ENCODE peak calls at places on chromosomes 11 and 22, in five cellular contexts. E is Peyer's patch, Q is neural progenitor cell, G is heart right ventricle, U is lower lobe of right lung. V is an unnamed sample.
A peak's percentile ranks its signal among the peaks of the same experiment; 100 is the strongest.

GRCh38 chr11:42237701-42238235 is 778.3 kb upstream of the LRRC4C start:
- DNase-seq in E (no peak), G (no peak), Q (no peak), U (no peak), V (no peak)

GRCh38 chr11:62020661-62021060 is 53.2 kb upstream of the FTH1 start:
- DNase-seq in U (no peak), E (no peak), Q (no peak), G (peak; percentile 27), V (no peak)

GRCh38 chr11:118343981-118344521 is at the start of gene CD3G:
- DNase-seq in G (no peak), E (peak; percentile 77), U (no peak), Q (no peak), V (peak; percentile 37)

GRCh38 chr11:71097506-71098240 is 154.7 kb downstream of the SHANK2 start:
- DNase-seq in E (no peak), U (no peak), Q (no peak), G (no peak), V (no peak)

GRCh38 chr11:57937431-57937830 is 86.2 kb upstream of the OR9Q1 start:
- DNase-seq in E (no peak), U (no peak), Q (no peak), G (no peak), V (no peak)

GRCh38 chr11:45982656-45983470 is 60.4 kb downstream of the LARGE2 start:
- DNase-seq in E (no peak), Q (peak; percentile 50), G (no peak), U (no peak), V (no peak)

GRCh38 chr11:15773024-15773423 is 583.3 kb downstream of the SOX6 start:
- DNase-seq in E (no peak), U (no peak), G (no peak), Q (no peak), V (no peak)

GRCh38 chr11:112345708-112346107 is 85.0 kb upstream of the PLET1 start:
- DNase-seq in E (peak; percentile 36), Q (peak; percentile 13), G (no peak), U (no peak), V (no peak)

GRCh38 chr11:128624269-128625170 is 37.2 kb upstream of the ETS1 start:
- DNase-seq in Q (no peak), G (no peak), E (peak; percentile 86), U (peak; percentile 61), V (peak; percentile 19)

GRCh38 chr11:6612008-6612815 is at the start of gene TAF10:
- DNase-seq in E (peak; percentile 99), G (peak; percentile 98), Q (peak; percentile 97), U (peak; percentile 99), V (peak; percentile 97)

GRCh38 chr11:88695701-88696414 is 358.3 kb upstream of the CTSC start:
- DNase-seq in U (no peak), G (no peak), Q (no peak), E (no peak), V (no peak)

GRCh38 chr22:39380331-39380730 is 19.2 kb upstream of the TAB1 start:
- DNase-seq in G (no peak), Q (no peak), E (no peak), U (no peak), V (no peak)

GRCh38 chr11:47175746-47176327 is 842 bp downstream of the ARFGAP2 start:
- DNase-seq in G (no peak), Q (no peak), E (no peak), U (no peak), V (no peak)

GRCh38 chr11:64086263-64086938 is 50.7 kb downstream of the FLRT1 start:
- DNase-seq in E (no peak), G (peak; percentile 40), Q (no peak), U (no peak), V (peak; percentile 2)

GRCh38 chr22:30307026-30307574 is 17.8 kb upstream of the CASTOR1 start:
- DNase-seq in Q (no peak), E (no peak), G (no peak), U (no peak), V (no peak)

GRCh38 chr11:13940611-13941256 is 21.8 kb upstream of the SPON1 start:
- DNase-seq in U (no peak), G (no peak), Q (no peak), E (peak; percentile 59), V (peak; percentile 29)

GRCh38 chr11:10824888-10825287 is 16.2 kb upstream of the EIF4G2 start:
- DNase-seq in U (no peak), E (no peak), Q (no peak), G (no peak), V (no peak)

GRCh38 chr11:3747704-3748103 is 49.6 kb downstream of the NUP98 start:
- DNase-seq in U (no peak), G (no peak), Q (no peak), E (no peak), V (no peak)

GRCh38 chr22:46230262-46230901 is 19.7 kb downstream of the CDPF1 start:
- DNase-seq in E (no peak), U (no peak), G (no peak), Q (no peak), V (no peak)

GRCh38 chr11:74662487-74663103 is 68.6 kb downstream of the CHRDL2 start:
- DNase-seq in G (no peak), U (no peak), Q (no peak), E (no peak), V (no peak)

GRCh38 chr11:82606738-82607137 is 126.9 kb downstream of the FAM181B start:
- DNase-seq in G (no peak), U (no peak), E (no peak), Q (no peak), V (no peak)

GRCh38 chr11:20589796-20590195 is 9.6 kb upstream of the SLC6A5 start:
- DNase-seq in G (no peak), Q (peak; percentile 53), U (no peak), E (no peak), V (no peak)

GRCh38 chr22:44735518-44736428 is 16.6 kb upstream of the ARHGAP8 start:
- DNase-seq in Q (peak; percentile 86), U (peak; percentile 86), G (peak; percentile 83), E (peak; percentile 92), V (peak; percentile 56)

GRCh38 chr11:64150481-64151239 is 15.3 kb downstream of the MACROD1 start:
- DNase-seq in G (peak; percentile 71), U (no peak), Q (no peak), E (no peak), V (peak; percentile 28)

GRCh38 chr22:29195118-29195963 is 10.4 kb upstream of the EMID1 start:
- DNase-seq in Q (no peak), E (no peak), G (no peak), U (no peak), V (no peak)

GRCh38 chr11:10674440-10674855 is 19.1 kb downstream of the IRAG1 start:
- DNase-seq in G (no peak), U (no peak), E (no peak), Q (no peak), V (no peak)

GRCh38 chr22:43066844-43067385 is 22.3 kb downstream of the TTLL1 start:
- DNase-seq in U (no peak), Q (no peak), G (no peak), E (no peak), V (no peak)

GRCh38 chr22:28568099-28568498 is 111.5 kb downstream of the TTC28 start:
- DNase-seq in E (no peak), U (no peak), G (no peak), Q (no peak), V (no peak)

GRCh38 chr11:128451651-128452470 is 135.5 kb downstream of the ETS1 start:
- DNase-seq in G (peak; percentile 75), E (peak; percentile 53), U (peak; percentile 74), Q (peak; percentile 36), V (no peak)

GRCh38 chr11:77287615-77288273 is 13.7 kb downstream of the GDPD4 start:
- DNase-seq in E (no peak), G (no peak), U (no peak), Q (no peak), V (no peak)

DNA sequence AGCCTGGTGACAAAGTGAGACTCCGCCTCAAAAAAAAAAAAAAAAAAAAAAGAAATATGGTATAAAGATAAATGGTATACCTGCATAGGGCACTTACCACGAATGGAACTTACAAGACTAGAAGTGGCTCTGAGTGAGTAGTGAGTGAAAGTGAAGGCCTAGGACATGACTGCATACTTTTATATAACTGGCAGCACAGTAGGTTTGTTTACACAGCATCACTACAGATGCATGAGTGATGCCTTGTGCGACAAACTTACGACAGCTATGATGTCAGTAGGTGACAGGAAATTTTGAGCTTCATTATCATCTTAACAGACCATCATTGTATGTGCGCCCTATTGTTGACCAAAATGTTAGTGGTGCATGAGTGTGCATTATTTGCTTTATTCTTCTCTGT is 17.7 kb downstream of the XRCC6 start:
- DNase-seq in Q (no peak), G (no peak), U (no peak), E (no peak), V (no peak)
- H3K36me3 ChIP-seq in Q (peaks cover 40% of the 10 kb centered on the region), G (peaks cover 5% of the 10 kb centered on the region), U (peaks cover 97% of the 10 kb centered on the region), E (peaks cover 99% of the 10 kb centered on the region), V (peaks cover 35% of the 10 kb centered on the region)

GRCh38 chr11:102734650-102735049 is 9.9 kb upstream of the MMP8 start:
- DNase-seq in E (no peak), G (no peak), Q (no peak), U (no peak), V (no peak)
- H3K36me3 ChIP-seq in E (no peaks in the 10 kb centered on the region), G (no peaks in the 10 kb centered on the region), Q (no peaks in the 10 kb centered on the region), U (no peaks in the 10 kb centered on the region), V (no peaks in the 10 kb centered on the region)

GRCh38 chr11:133506023-133506422 is 26.3 kb downstream of the OPCML start:
- DNase-seq in U (no peak), Q (peak; percentile 48), E (no peak), G (no peak), V (no peak)
- H3K36me3 ChIP-seq in U (no peaks in the 10 kb centered on the region), Q (no peaks in the 10 kb centered on the region), E (no peaks in the 10 kb centered on the region), G (no peaks in the 10 kb centered on the region), V (no peaks in the 10 kb centered on the region)

GRCh38 chr11:9563196-9563730 is 10.2 kb upstream of the WEE1 start:
- DNase-seq in G (no peak), U (no peak), E (no peak), Q (no peak), V (no peak)
- H3K36me3 ChIP-seq in G (no peaks in the 10 kb centered on the region), U (no peaks in the 10 kb centered on the region), E (no peaks in the 10 kb centered on the region), Q (no peaks in the 10 kb centered on the region), V (no peaks in the 10 kb centered on the region)

DNA sequence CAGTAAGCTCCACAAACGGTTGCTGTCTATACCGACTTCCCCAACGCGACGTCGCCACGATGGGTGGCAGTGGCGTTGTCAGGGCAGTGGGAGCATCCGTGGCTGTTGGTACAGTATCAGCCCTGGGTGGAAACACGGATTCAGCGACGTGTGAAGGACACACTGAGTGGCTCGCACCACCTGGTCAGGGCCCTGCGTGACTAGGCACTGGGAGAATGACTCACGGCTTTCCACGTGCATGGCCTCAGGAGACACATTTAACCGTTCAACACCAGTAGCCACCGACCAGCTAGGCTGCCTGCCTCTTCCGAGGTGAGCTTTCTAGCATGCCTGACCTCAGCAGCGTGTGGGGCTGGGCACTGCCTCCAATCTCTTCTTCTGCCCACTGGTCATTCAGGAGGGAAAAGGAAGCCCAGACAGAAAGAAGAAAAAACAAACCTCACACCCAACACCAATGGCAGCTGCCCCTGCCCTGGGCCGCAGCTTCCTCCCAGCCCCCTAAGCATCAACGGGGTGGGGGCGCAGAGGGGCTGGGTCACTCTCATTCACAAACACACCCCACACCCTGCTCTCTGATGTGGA is 59.0 kb downstream of the MYH9 start:
- DNase-seq in E (peak; percentile 82), U (no peak), G (no peak), Q (no peak), V (peak; percentile 20)
- H3K36me3 ChIP-seq in E (peaks cover 58% of the 10 kb centered on the region), U (peaks cover 88% of the 10 kb centered on the region), G (no peaks in the 10 kb centered on the region), Q (no peaks in the 10 kb centered on the region), V (no peaks in the 10 kb centered on the region)